ENCODE peak calls at places on chromosomes 7 and 10, in seven cellular contexts. One of them, this sample, is unnamed. For H3K4me1 and H3K9me3, the result is how much of the 10 kb centered on the place peaks cover.

GRCh38 chr7:131829911-131830310 is 273.5 kb upstream of the PODXL start:
- DNase-seq in breast epithelium: no peak
- DNase-seq in transverse colon: no peak
- DNase-seq in keratinocyte: no peak
- DNase-seq in mammary epithelial cell: no peak
- DNase-seq in suprapubic skin: no peak
- DNase-seq in lung: no peak
- DNase-seq in this sample: peak

GRCh38 chr10:71743099-71743838 is 23.7 kb upstream of the C10orf105 start:
- DNase-seq in breast epithelium: no peak
- DNase-seq in transverse colon: no peak
- DNase-seq in keratinocyte: no peak
- DNase-seq in mammary epithelial cell: no peak
- DNase-seq in suprapubic skin: no peak
- DNase-seq in lung: no peak
- DNase-seq in this sample: no peak

GRCh38 chr10:31650010-31650409 is 278.6 kb downstream of the ARHGAP12 start:
- DNase-seq in breast epithelium: no peak
- DNase-seq in transverse colon: peak
- DNase-seq in keratinocyte: no peak
- DNase-seq in mammary epithelial cell: no peak
- DNase-seq in suprapubic skin: peak
- DNase-seq in lung: peak
- DNase-seq in this sample: no peak

GRCh38 chr10:44703241-44704155 is 207.6 kb upstream of the TMEM72 start:
- DNase-seq in breast epithelium: no peak
- DNase-seq in transverse colon: no peak
- DNase-seq in keratinocyte: no peak
- DNase-seq in mammary epithelial cell: no peak
- DNase-seq in suprapubic skin: no peak
- DNase-seq in lung: no peak
- DNase-seq in this sample: no peak

GRCh38 chr10:77004917-77005564 is 632.6 kb downstream of the KCNMA1 start:
- DNase-seq in breast epithelium: no peak
- DNase-seq in transverse colon: no peak
- DNase-seq in keratinocyte: no peak
- DNase-seq in mammary epithelial cell: peak
- DNase-seq in suprapubic skin: no peak
- DNase-seq in lung: peak
- DNase-seq in this sample: peak

GRCh38 chr7:154177584-154177983 is 125.4 kb downstream of the DPP6 start:
- DNase-seq in breast epithelium: no peak
- DNase-seq in transverse colon: no peak
- DNase-seq in keratinocyte: no peak
- DNase-seq in mammary epithelial cell: no peak
- DNase-seq in suprapubic skin: no peak
- DNase-seq in lung: no peak
- DNase-seq in this sample: no peak

GRCh38 chr7:50504646-50505546 is 54.7 kb upstream of the FIGNL1 start:
- DNase-seq in breast epithelium: no peak
- DNase-seq in transverse colon: no peak
- DNase-seq in keratinocyte: no peak
- DNase-seq in mammary epithelial cell: no peak
- DNase-seq in suprapubic skin: no peak
- DNase-seq in lung: no peak
- DNase-seq in this sample: no peak

GRCh38 chr7:91089382-91089963 is 174.8 kb upstream of the FZD1 start:
- DNase-seq in breast epithelium: no peak
- DNase-seq in transverse colon: no peak
- DNase-seq in keratinocyte: no peak
- DNase-seq in mammary epithelial cell: peak
- DNase-seq in suprapubic skin: no peak
- DNase-seq in lung: no peak
- DNase-seq in this sample: peak

GRCh38 chr7:47149971-47150370 is 431.9 kb downstream of the TNS3 start:
- DNase-seq in breast epithelium: no peak
- DNase-seq in transverse colon: no peak
- DNase-seq in keratinocyte: no peak
- DNase-seq in mammary epithelial cell: no peak
- DNase-seq in suprapubic skin: no peak
- DNase-seq in lung: no peak
- DNase-seq in this sample: no peak

GRCh38 chr7:129569811-129570215 is 41.7 kb upstream of the NRF1 start:
- DNase-seq in breast epithelium: no peak
- DNase-seq in transverse colon: peak
- DNase-seq in keratinocyte: peak
- DNase-seq in mammary epithelial cell: peak
- DNase-seq in suprapubic skin: no peak
- DNase-seq in lung: no peak
- DNase-seq in this sample: peak

GRCh38 chr7:157990226-157990877 is 597.3 kb downstream of the PTPRN2 start:
- DNase-seq in breast epithelium: peak
- DNase-seq in transverse colon: no peak
- DNase-seq in keratinocyte: no peak
- DNase-seq in mammary epithelial cell: no peak
- DNase-seq in suprapubic skin: no peak
- DNase-seq in lung: no peak
- DNase-seq in this sample: no peak

GRCh38 chr7:115097175-115097671 is 175.3 kb downstream of the MDFIC start:
- DNase-seq in breast epithelium: no peak
- DNase-seq in transverse colon: no peak
- DNase-seq in keratinocyte: peak
- DNase-seq in mammary epithelial cell: peak
- DNase-seq in suprapubic skin: no peak
- DNase-seq in lung: no peak
- DNase-seq in this sample: no peak

DNA sequence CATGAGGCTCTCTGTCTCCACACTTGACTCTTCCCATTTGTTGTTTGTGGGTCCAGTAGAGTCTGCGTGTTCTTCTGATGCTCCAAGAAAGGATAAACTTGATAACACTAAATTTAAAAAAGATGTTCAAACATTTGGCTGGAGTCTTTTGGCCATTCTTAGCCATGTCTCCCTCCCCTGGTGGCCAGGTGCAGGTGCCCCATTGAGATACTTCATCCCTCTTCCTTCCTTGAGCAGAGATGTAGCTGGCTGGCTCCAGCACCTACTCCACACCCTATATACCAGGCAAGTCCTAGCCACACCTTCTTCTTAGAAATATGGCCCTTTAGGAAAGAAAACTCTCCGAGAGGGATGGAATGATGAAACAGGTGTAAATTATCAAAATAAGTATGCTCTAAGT is 103.2 kb upstream of the GJD4 start:
- DNase-seq in breast epithelium: no peak
- DNase-seq in transverse colon: no peak
- DNase-seq in keratinocyte: no peak
- DNase-seq in mammary epithelial cell: no peak
- DNase-seq in suprapubic skin: no peak
- DNase-seq in lung: no peak
- DNase-seq in this sample: peak
- TF ChIP-seq CTCF in breast epithelium: no peak
- TF ChIP-seq CTCF in transverse colon: no peak
- TF ChIP-seq CTCF in keratinocyte: peak
- TF ChIP-seq CTCF in mammary epithelial cell: peak
- TF ChIP-seq CTCF in suprapubic skin: no peak
- TF ChIP-seq CTCF in lung: no peak
- TF ChIP-seq CTCF in this sample: peak

DNA sequence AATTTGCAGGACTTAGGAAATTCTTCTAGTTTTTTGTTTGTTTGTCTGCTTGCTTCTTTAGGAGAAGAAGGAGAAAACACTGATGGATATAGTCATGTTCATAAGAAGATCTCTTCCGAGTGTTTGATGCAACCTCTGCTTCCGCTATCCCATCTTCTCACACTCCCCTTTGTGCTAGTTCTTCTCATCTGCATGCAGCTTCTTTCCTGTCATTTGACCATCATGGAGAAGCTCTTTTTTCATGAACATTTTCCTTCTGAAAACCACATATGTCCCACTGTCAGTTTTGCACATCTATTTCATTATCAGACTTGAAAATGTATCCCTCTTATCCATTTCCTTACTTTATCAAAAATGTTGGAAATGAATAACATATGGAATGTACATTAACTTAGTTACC is 346.9 kb upstream of the PRKCQ start:
- DNase-seq in breast epithelium: no peak
- DNase-seq in transverse colon: no peak
- DNase-seq in keratinocyte: no peak
- DNase-seq in mammary epithelial cell: no peak
- DNase-seq in suprapubic skin: no peak
- DNase-seq in lung: no peak
- DNase-seq in this sample: no peak
- H3K4me1 ChIP-seq in breast epithelium: under half
- H3K4me1 ChIP-seq in transverse colon: under half
- H3K4me1 ChIP-seq in keratinocyte: under half
- H3K4me1 ChIP-seq in mammary epithelial cell: under half
- H3K4me1 ChIP-seq in suprapubic skin: under half
- H3K4me1 ChIP-seq in lung: under half
- H3K4me1 ChIP-seq in this sample: under half

GRCh38 chr10:94029955-94030354 is 36.2 kb downstream of the PLCE1 start:
- DNase-seq in breast epithelium: no peak
- DNase-seq in transverse colon: no peak
- DNase-seq in keratinocyte: no peak
- DNase-seq in mammary epithelial cell: no peak
- DNase-seq in suprapubic skin: no peak
- DNase-seq in lung: no peak
- DNase-seq in this sample: no peak
- H3K9me3 ChIP-seq in breast epithelium: under half
- H3K9me3 ChIP-seq in transverse colon: under half
- H3K9me3 ChIP-seq in keratinocyte: under half
- H3K9me3 ChIP-seq in mammary epithelial cell: under half
- H3K9me3 ChIP-seq in suprapubic skin: under half
- H3K9me3 ChIP-seq in lung: under half
- H3K9me3 ChIP-seq in this sample: under half

DNA sequence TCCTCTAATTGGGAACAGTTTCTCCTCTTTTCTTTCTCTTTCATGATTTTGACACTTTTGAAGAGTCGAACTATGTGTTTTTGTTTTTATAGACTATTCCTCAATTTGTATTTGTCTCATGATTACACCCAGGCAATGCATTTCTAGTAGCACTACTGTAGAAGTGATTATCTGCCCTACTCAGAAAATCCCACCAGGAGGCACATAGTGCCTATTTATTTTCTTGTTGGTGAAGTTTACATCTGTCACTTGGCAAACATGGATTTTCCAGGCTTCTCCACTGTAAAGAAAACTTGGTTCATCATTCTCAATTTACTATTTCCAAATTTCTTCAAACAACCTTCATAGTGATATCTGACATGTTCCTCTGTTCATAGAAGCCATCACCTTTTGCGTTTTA is 893.9 kb downstream of the CCSER2 start:
- DNase-seq in breast epithelium: no peak
- DNase-seq in transverse colon: no peak
- DNase-seq in keratinocyte: no peak
- DNase-seq in mammary epithelial cell: no peak
- DNase-seq in suprapubic skin: no peak
- DNase-seq in lung: no peak
- DNase-seq in this sample: no peak
- TF ChIP-seq CTCF in breast epithelium: no peak
- TF ChIP-seq CTCF in transverse colon: no peak
- TF ChIP-seq CTCF in keratinocyte: no peak
- TF ChIP-seq CTCF in mammary epithelial cell: no peak
- TF ChIP-seq CTCF in suprapubic skin: no peak
- TF ChIP-seq CTCF in lung: no peak
- TF ChIP-seq CTCF in this sample: peak

GRCh38 chr7:73762659-73762999 is 7.4 kb downstream of the CLDN3 start:
- DNase-seq in breast epithelium: no peak
- DNase-seq in transverse colon: no peak
- DNase-seq in keratinocyte: no peak
- DNase-seq in mammary epithelial cell: no peak
- DNase-seq in suprapubic skin: no peak
- DNase-seq in lung: no peak
- DNase-seq in this sample: no peak

GRCh38 chr7:73761854-73762658 is 8.0 kb downstream of the CLDN3 start:
- DNase-seq in breast epithelium: no peak
- DNase-seq in transverse colon: no peak
- DNase-seq in keratinocyte: no peak
- DNase-seq in mammary epithelial cell: no peak
- DNase-seq in suprapubic skin: no peak
- DNase-seq in lung: no peak
- DNase-seq in this sample: no peak

DNA sequence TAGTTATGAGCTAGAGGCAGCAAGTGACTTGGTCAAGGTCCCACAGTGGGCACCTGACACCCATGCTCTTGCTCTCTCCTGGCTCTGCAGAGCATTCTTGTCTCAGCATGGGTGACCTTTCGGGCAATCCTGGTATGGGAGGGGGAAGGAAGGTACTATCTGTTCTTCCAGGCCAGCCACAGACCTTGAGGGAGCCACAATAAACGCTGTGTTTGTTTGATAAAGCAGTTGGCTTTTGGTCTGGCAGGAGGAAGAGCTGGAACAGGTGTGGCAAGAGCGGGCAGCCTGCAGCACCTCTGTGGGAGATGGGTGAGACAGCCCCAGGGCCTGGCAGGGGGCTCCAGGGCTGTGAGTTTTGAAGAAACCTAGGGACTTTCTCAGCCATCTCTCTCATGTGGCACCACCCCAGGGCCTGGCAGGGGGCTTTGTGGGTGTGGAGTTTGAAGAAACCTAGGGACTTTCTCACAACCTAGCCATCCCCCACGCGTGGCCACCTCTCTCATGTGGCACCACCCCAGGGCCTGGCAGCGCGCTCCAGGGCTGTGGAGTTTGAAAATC is 11.4 kb downstream of the CLDN3 start:
- DNase-seq in breast epithelium: no peak
- DNase-seq in transverse colon: peak
- DNase-seq in keratinocyte: no peak
- DNase-seq in mammary epithelial cell: no peak
- DNase-seq in suprapubic skin: no peak
- DNase-seq in lung: no peak
- DNase-seq in this sample: no peak
- H3K4me1 ChIP-seq in breast epithelium: under half
- H3K4me1 ChIP-seq in transverse colon: under half
- H3K4me1 ChIP-seq in keratinocyte: under half
- H3K4me1 ChIP-seq in mammary epithelial cell: under half
- H3K4me1 ChIP-seq in suprapubic skin: under half
- H3K4me1 ChIP-seq in lung: under half
- H3K4me1 ChIP-seq in this sample: under half

GRCh38 chr7:9226500-9226899 is 793.1 kb downstream of the NXPH1 start:
- DNase-seq in breast epithelium: no peak
- DNase-seq in transverse colon: no peak
- DNase-seq in keratinocyte: no peak
- DNase-seq in mammary epithelial cell: no peak
- DNase-seq in suprapubic skin: no peak
- DNase-seq in lung: no peak
- DNase-seq in this sample: no peak

DNA sequence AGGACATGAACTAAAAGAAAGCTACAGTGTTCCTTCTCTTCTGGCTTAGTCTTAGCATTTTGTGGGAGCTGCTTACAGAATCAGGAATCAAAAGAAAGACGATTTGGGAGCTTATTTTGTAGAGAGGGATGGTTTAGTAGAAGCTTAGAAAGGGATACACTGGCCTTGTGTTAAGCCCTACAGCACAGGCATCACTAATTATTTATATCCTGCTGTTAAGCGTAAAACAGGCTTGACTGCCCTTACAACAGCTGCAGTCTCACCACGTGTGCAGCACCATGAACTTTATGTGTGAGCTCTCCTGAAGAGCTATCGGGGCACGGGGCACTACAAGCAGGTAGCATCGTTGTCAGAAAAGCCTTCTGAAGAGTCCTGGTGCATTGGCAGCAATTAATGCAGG is 798.3 kb downstream of the NXPH1 start:
- DNase-seq in breast epithelium: no peak
- DNase-seq in transverse colon: no peak
- DNase-seq in keratinocyte: no peak
- DNase-seq in mammary epithelial cell: no peak
- DNase-seq in suprapubic skin: no peak
- DNase-seq in lung: no peak
- DNase-seq in this sample: no peak
- H3K9me3 ChIP-seq in breast epithelium: under half
- H3K9me3 ChIP-seq in transverse colon: under half
- H3K9me3 ChIP-seq in keratinocyte: under half
- H3K9me3 ChIP-seq in mammary epithelial cell: under half
- H3K9me3 ChIP-seq in suprapubic skin: under half
- H3K9me3 ChIP-seq in lung: under half
- H3K9me3 ChIP-seq in this sample: under half

This sample was measured in Caco-2.